ENCODE peak calls at places on chromosome 11, in four cellular contexts. One of them, this sample, is unnamed.

GRCh38 chr11:4825132-4825531 is 4.0 kb downstream of the OR51F2 start:
- DNase-seq in transverse colon: no peak
- DNase-seq in Calu3: no peak
- DNase-seq in thoracic aorta: no peak
- DNase-seq in this sample: no peak

GRCh38 chr11:134126197-134126822 is 57.4 kb downstream of the JAM3 start:
- DNase-seq in thoracic aorta: no peak
- DNase-seq in transverse colon: no peak
- DNase-seq in Calu3: no peak
- DNase-seq in this sample: no peak

GRCh38 chr11:39741066-39741465 is 1718.4 kb downstream of the LRRC4C start:
- DNase-seq in thoracic aorta: no peak
- DNase-seq in Calu3: no peak
- DNase-seq in transverse colon: no peak
- DNase-seq in this sample: no peak

GRCh38 chr11:63869171-63869591 is 30.3 kb downstream of the MARK2 start:
- DNase-seq in Calu3: no peak
- DNase-seq in transverse colon: peak; percentile 76
- DNase-seq in thoracic aorta: no peak
- DNase-seq in this sample: no peak

GRCh38 chr11:130945945-130946344 is 29.7 kb upstream of the SNX19 start:
- DNase-seq in transverse colon: peak; percentile 10
- DNase-seq in Calu3: no peak
- DNase-seq in thoracic aorta: peak; percentile 51
- DNase-seq in this sample: peak; percentile 41

GRCh38 chr11:16603890-16604783 is 134.3 kb upstream of the C11orf58 start:
- DNase-seq in thoracic aorta: no peak
- DNase-seq in transverse colon: peak; percentile 46
- DNase-seq in Calu3: peak; percentile 51
- DNase-seq in this sample: no peak

GRCh38 chr11:83649468-83649915 is 363.3 kb upstream of the CCDC90B start:
- DNase-seq in transverse colon: no peak
- DNase-seq in thoracic aorta: no peak
- DNase-seq in Calu3: no peak
- DNase-seq in this sample: no peak

GRCh38 chr11:31806944-31807790 is 4.0 kb downstream of the PAX6 start:
- DNase-seq in Calu3: no peak
- DNase-seq in thoracic aorta: no peak
- DNase-seq in transverse colon: no peak
- DNase-seq in this sample: no peak

GRCh38 chr11:74388678-74389327 is 9.4 kb downstream of the PGM2L1 start:
- DNase-seq in transverse colon: peak; percentile 58
- DNase-seq in thoracic aorta: peak; percentile 19
- DNase-seq in Calu3: peak; percentile 70
- DNase-seq in this sample: peak; percentile 51

GRCh38 chr11:115406404-115406803 is 97.8 kb downstream of the CADM1 start:
- DNase-seq in thoracic aorta: no peak
- DNase-seq in transverse colon: no peak
- DNase-seq in Calu3: no peak
- DNase-seq in this sample: no peak

GRCh38 chr11:7527029-7527428 is 13.2 kb downstream of the PPFIBP2 start:
- DNase-seq in Calu3: no peak
- DNase-seq in transverse colon: no peak
- DNase-seq in thoracic aorta: no peak
- DNase-seq in this sample: no peak

GRCh38 chr11:2721163-2721935 is 21.6 kb upstream of the KCNQ1OT1 start:
- DNase-seq in Calu3: no peak
- DNase-seq in transverse colon: no peak
- DNase-seq in thoracic aorta: no peak
- DNase-seq in this sample: no peak

GRCh38 chr11:133993107-133993506 is 36.3 kb upstream of the IGSF9B start:
- DNase-seq in transverse colon: no peak
- DNase-seq in Calu3: no peak
- DNase-seq in thoracic aorta: no peak
- DNase-seq in this sample: no peak

GRCh38 chr11:130798280-130798679 is 118.0 kb downstream of the SNX19 start:
- DNase-seq in Calu3: no peak
- DNase-seq in transverse colon: no peak
- DNase-seq in thoracic aorta: no peak
- DNase-seq in this sample: no peak

GRCh38 chr11:28877366-28877765 is 769.2 kb downstream of the METTL15 start:
- DNase-seq in transverse colon: no peak
- DNase-seq in thoracic aorta: no peak
- DNase-seq in Calu3: no peak
- DNase-seq in this sample: no peak

GRCh38 chr11:6225896-6226295 is 8.5 kb downstream of the FHIP1B start:
- DNase-seq in Calu3: no peak
- DNase-seq in thoracic aorta: no peak
- DNase-seq in transverse colon: peak; percentile 46
- DNase-seq in this sample: no peak

GRCh38 chr11:2299773-2300172 is 1.9 kb downstream of the C11orf21 start:
- DNase-seq in transverse colon: no peak
- DNase-seq in thoracic aorta: no peak
- DNase-seq in Calu3: no peak
- DNase-seq in this sample: no peak

GRCh38 chr11:121024989-121025388 is 1.1 kb downstream of the TBCEL start:
- DNase-seq in thoracic aorta: no peak
- DNase-seq in Calu3: no peak
- DNase-seq in transverse colon: no peak
- DNase-seq in this sample: no peak

GRCh38 chr11:120940297-120940847 is 83.5 kb upstream of the TBCEL start:
- DNase-seq in Calu3: no peak
- DNase-seq in thoracic aorta: no peak
- DNase-seq in transverse colon: no peak
- DNase-seq in this sample: no peak

GRCh38 chr11:10592331-10592730 is 23.9 kb upstream of the LYVE1 start:
- DNase-seq in Calu3: no peak
- DNase-seq in transverse colon: no peak
- DNase-seq in thoracic aorta: no peak
- DNase-seq in this sample: no peak

GRCh38 chr11:844693-845644 is 2.3 kb downstream of the TSPAN4 start:
- DNase-seq in thoracic aorta: peak; percentile 72
- DNase-seq in Calu3: peak; percentile 62
- DNase-seq in transverse colon: peak; percentile 79
- DNase-seq in this sample: peak; percentile 79

GRCh38 chr11:34585870-34586654 is 34.8 kb upstream of the EHF start:
- DNase-seq in transverse colon: no peak
- DNase-seq in thoracic aorta: no peak
- DNase-seq in Calu3: no peak
- DNase-seq in this sample: no peak

GRCh38 chr11:100739636-100740035 is 52.5 kb downstream of the ARHGAP42 start:
- DNase-seq in Calu3: peak; percentile 55
- DNase-seq in thoracic aorta: no peak
- DNase-seq in transverse colon: no peak
- DNase-seq in this sample: no peak

GRCh38 chr11:61598886-61599868 is 18.3 kb upstream of the SYT7 start:
- DNase-seq in thoracic aorta: no peak
- DNase-seq in transverse colon: no peak
- DNase-seq in Calu3: no peak
- DNase-seq in this sample: no peak

GRCh38 chr11:45100338-45100737 is 46.1 kb upstream of the PRDM11 start:
- DNase-seq in thoracic aorta: no peak
- DNase-seq in transverse colon: no peak
- DNase-seq in Calu3: no peak
- DNase-seq in this sample: no peak
- TF ChIP-seq CTCF in thoracic aorta: no peak
- TF ChIP-seq CTCF in transverse colon: no peak
- TF ChIP-seq CTCF in Calu3: no peak
- TF ChIP-seq CTCF in this sample: no peak

DNA sequence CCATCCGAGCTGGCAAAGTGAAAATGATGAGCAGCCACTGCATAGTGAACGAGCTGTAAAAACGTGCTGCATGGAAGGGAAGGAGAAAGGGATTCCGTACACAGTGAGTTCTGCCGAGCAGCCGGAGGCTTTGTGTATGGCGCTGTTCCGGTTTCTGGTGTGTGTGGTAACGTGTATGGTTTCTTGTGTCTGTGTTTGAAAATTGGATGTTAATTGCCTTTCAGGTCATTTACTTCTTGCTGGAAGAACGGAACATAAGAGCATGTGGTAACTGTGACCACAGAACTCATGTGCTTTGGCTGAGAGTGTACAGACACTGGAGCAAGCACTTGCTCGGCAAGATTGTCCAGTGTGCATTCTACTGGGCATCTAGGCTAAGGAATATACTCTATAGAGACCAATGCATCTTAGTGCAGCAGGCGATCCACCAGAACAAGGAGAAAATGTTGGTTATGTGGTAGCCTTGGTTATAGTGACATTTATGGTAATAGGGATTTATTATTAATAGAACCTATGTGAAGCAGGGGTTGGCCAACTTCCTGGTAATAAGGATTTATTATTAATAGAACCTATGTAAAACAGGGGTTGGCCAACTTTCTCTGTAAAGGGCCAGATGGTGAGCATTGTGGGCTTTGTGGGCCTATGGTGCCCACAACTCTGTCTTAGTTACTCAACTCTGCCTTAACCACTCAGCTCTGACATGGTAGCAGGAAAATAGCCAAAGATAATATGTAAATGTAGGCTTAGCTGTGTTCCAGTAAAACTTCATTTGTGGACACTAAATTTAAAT is 49.2 kb downstream of the GRAMD1B start:
- DNase-seq in thoracic aorta: no peak
- DNase-seq in transverse colon: no peak
- DNase-seq in Calu3: no peak
- DNase-seq in this sample: no peak
- TF ChIP-seq CTCF in thoracic aorta: no peak
- TF ChIP-seq CTCF in transverse colon: no peak
- TF ChIP-seq CTCF in Calu3: no peak
- TF ChIP-seq CTCF in this sample: no peak

GRCh38 chr11:17867346-17867745 is 132.8 kb downstream of the KCNC1 start:
- DNase-seq in transverse colon: no peak
- DNase-seq in thoracic aorta: no peak
- DNase-seq in Calu3: no peak
- DNase-seq in this sample: no peak

GRCh38 chr11:17859552-17859951 is 125.0 kb downstream of the KCNC1 start:
- DNase-seq in thoracic aorta: no peak
- DNase-seq in transverse colon: no peak
- DNase-seq in Calu3: no peak
- DNase-seq in this sample: no peak

GRCh38 chr11:17861036-17861755 is 126.6 kb downstream of the KCNC1 start:
- DNase-seq in Calu3: no peak
- DNase-seq in transverse colon: no peak
- DNase-seq in thoracic aorta: no peak
- DNase-seq in this sample: no peak

GRCh38 chr11:17865765-17866428 is 131.3 kb downstream of the KCNC1 start:
- DNase-seq in Calu3: no peak
- DNase-seq in thoracic aorta: no peak
- DNase-seq in transverse colon: no peak
- DNase-seq in this sample: no peak

GRCh38 chr11:17864478-17864941 is 129.9 kb downstream of the KCNC1 start:
- DNase-seq in transverse colon: peak; percentile 18
- DNase-seq in Calu3: peak; percentile 51
- DNase-seq in thoracic aorta: no peak
- DNase-seq in this sample: no peak
- TF ChIP-seq CTCF in transverse colon: peak; percentile 35
- TF ChIP-seq CTCF in Calu3: peak; percentile 36
- TF ChIP-seq CTCF in thoracic aorta: no peak
- TF ChIP-seq CTCF in this sample: no peak

DNA sequence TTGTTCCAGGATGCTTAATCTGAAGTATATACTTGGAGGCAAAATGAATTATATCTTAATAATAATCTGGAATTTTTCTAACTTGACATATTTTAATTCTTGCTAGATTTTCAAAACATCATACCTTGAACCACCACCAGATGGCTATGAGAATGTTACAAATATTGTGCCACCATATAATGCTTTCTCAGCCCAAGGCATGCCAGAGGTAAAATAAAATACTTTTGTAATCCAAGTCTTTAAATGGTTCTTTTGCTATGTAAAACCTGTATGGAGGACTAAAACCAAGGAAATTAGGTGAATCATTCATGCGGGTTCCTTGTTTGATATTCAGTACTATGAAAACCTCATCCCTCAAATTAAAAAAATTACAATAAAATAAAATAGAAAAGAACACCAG is 14.4 kb downstream of the NAALAD2 start:
- DNase-seq in Calu3: no peak
- DNase-seq in thoracic aorta: no peak
- DNase-seq in transverse colon: no peak
- DNase-seq in this sample: no peak
- TF ChIP-seq CTCF in Calu3: no peak
- TF ChIP-seq CTCF in thoracic aorta: no peak
- TF ChIP-seq CTCF in transverse colon: no peak
- TF ChIP-seq CTCF in this sample: no peak

GRCh38 chr11:65810046-65810868 is 23.4 kb downstream of the OVOL1 start:
- DNase-seq in Calu3: no peak
- DNase-seq in transverse colon: no peak
- DNase-seq in thoracic aorta: no peak
- DNase-seq in this sample: no peak
- TF ChIP-seq CTCF in Calu3: no peak
- TF ChIP-seq CTCF in transverse colon: no peak
- TF ChIP-seq CTCF in thoracic aorta: no peak
- TF ChIP-seq CTCF in this sample: no peak

GRCh38 chr11:114179234-114179941 is 116.8 kb upstream of the NNMT start:
- DNase-seq in thoracic aorta: peak; percentile 78
- DNase-seq in Calu3: no peak
- DNase-seq in transverse colon: peak; percentile 87
- DNase-seq in this sample: no peak

GRCh38 chr11:114181195-114181594 is 115.0 kb upstream of the NNMT start:
- DNase-seq in transverse colon: no peak
- DNase-seq in Calu3: no peak
- DNase-seq in thoracic aorta: no peak
- DNase-seq in this sample: no peak

GRCh38 chr11:114178656-114179055 is 117.5 kb upstream of the NNMT start:
- DNase-seq in thoracic aorta: no peak
- DNase-seq in transverse colon: no peak
- DNase-seq in Calu3: no peak
- DNase-seq in this sample: no peak

GRCh38 chr11:114181752-114182151 is 114.4 kb upstream of the NNMT start:
- DNase-seq in transverse colon: no peak
- DNase-seq in Calu3: no peak
- DNase-seq in thoracic aorta: no peak
- DNase-seq in this sample: no peak

DNA sequence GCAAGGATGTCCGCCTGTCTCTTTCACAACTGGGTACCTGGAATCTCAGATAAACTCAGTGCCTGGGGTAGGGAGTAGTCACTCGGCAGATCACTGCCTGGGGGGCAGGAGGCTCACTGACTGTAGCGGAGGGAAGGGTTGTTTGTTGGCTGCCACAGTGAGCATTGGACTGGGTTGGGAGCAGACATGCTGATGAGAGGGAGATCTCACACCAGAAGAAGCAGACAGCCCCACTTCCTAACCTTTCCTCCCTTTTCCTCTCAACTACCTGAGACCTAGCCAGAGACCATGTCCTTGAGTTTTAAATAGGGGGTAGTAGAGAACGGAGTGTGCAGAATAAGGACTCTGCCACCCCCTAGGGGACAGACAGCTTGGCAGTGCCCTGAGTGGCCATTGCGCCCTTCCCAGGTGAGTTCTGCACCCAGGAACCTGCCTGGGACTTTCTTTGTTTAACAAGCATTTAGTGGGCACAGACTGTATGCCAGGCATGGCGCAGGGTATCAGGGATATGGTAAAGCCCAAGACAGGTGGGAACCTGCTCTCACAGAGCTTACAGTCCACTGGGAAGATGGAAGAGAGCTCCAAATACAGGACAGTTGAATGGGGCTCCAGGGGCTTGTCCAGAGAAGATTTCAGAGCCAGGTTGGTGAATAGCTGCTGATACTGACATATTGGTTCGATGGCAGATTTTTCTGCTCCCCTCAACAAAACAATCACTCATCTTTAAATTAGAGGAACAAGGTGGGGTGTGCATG is 115.7 kb upstream of the NNMT start:
- DNase-seq in Calu3: peak; percentile 47
- DNase-seq in transverse colon: peak; percentile 80
- DNase-seq in thoracic aorta: no peak
- DNase-seq in this sample: no peak
- TF ChIP-seq CTCF in Calu3: peak; percentile 35
- TF ChIP-seq CTCF in transverse colon: peak; percentile 68
- TF ChIP-seq CTCF in thoracic aorta: peak; percentile 44
- TF ChIP-seq CTCF in this sample: no peak